ENCODE peak calls at places on chromosomes 5 and 9, in six cellular contexts. U, Q, R, L, T and G are unnamed samples.

GRCh38 chr5:91189480-91190332 is 193.4 kb downstream of the ARRDC3 start:
- DNase-seq in U (peak; percentile 58), Q (peak; percentile 45), R (no peak), L (no peak), T (no peak), G (no peak)

GRCh38 chr9:75950983-75951382 is 60.5 kb downstream of the PCSK5 start:
- DNase-seq in U (no peak), Q (no peak), R (no peak), L (no peak), T (no peak), G (no peak)

GRCh38 chr9:35748858-35749514 is at the start of the genes GBA2 and RGP1:
- DNase-seq in U (peak; percentile 87), Q (peak; percentile 71), R (peak; percentile 94), L (peak; percentile 93), T (peak; percentile 82), G (no peak)

GRCh38 chr9:136629879-136630661 is 32.6 kb upstream of the EGFL7 start:
- DNase-seq in U (no peak), Q (no peak), R (peak; percentile 79), L (peak; percentile 78), T (peak; percentile 57), G (no peak)

GRCh38 chr9:134624827-134625181 is 16.8 kb upstream of the COL5A1 start:
- DNase-seq in U (peak; percentile 19), Q (peak; percentile 20), R (no peak), L (peak; percentile 28), T (no peak), G (no peak)

GRCh38 chr5:64181440-64181839 is 15.8 kb downstream of the RNF180 start:
- DNase-seq in U (no peak), Q (no peak), R (no peak), L (no peak), T (no peak), G (no peak)

GRCh38 chr9:9913276-9913832 is 699.4 kb downstream of the PTPRD start:
- DNase-seq in U (no peak), Q (no peak), R (no peak), L (no peak), T (no peak), G (no peak)

GRCh38 chr5:157732130-157732783 is 1.0 kb downstream of the THG1L start:
- DNase-seq in U (no peak), Q (no peak), R (no peak), L (no peak), T (no peak), G (no peak)

GRCh38 chr9:112218908-112219307 is 43.8 kb upstream of the SUSD1 start:
- DNase-seq in U (no peak), Q (no peak), R (no peak), L (no peak), T (peak; percentile 71), G (no peak)

GRCh38 chr5:33774323-33774722 is 117.5 kb downstream of the ADAMTS12 start:
- DNase-seq in U (no peak), Q (no peak), R (no peak), L (no peak), T (no peak), G (no peak)

GRCh38 chr9:129126789-129127618 is 15.8 kb downstream of the PTPA start:
- DNase-seq in U (peak; percentile 9), Q (no peak), R (no peak), L (no peak), T (no peak), G (no peak)

GRCh38 chr5:75113354-75113753 is 61.0 kb upstream of the GCNT4 start:
- DNase-seq in U (no peak), Q (no peak), R (no peak), L (no peak), T (no peak), G (no peak)

GRCh38 chr5:52725065-52725746 is 62.5 kb upstream of the ITGA1 start:
- DNase-seq in U (no peak), Q (no peak), R (no peak), L (no peak), T (peak; percentile 30), G (no peak)

GRCh38 chr5:137737349-137738256 is 1.7 kb upstream of the KLHL3 start:
- DNase-seq in U (peak; percentile 62), Q (peak; percentile 32), R (no peak), L (no peak), T (peak; percentile 21), G (no peak)

GRCh38 chr5:74433255-74434123 is 207.0 kb downstream of the ENC1 start:
- DNase-seq in U (no peak), Q (no peak), R (no peak), L (no peak), T (peak; percentile 20), G (no peak)

GRCh38 chr9:3751125-3751758 is 225.4 kb upstream of the RFX3 start:
- DNase-seq in U (no peak), Q (peak; percentile 29), R (no peak), L (no peak), T (no peak), G (no peak)

GRCh38 chr5:19638461-19638860 is 349.5 kb downstream of the CDH18 start:
- DNase-seq in U (no peak), Q (no peak), R (no peak), L (no peak), T (no peak), G (no peak)

GRCh38 chr5:171762841-171763408 is 22.7 kb upstream of the SMIM23 start:
- DNase-seq in U (no peak), Q (no peak), R (no peak), L (no peak), T (no peak), G (no peak)

GRCh38 chr9:5850735-5851122 is 17.8 kb upstream of the ERMP1 start:
- DNase-seq in U (no peak), Q (no peak), R (no peak), L (no peak), T (no peak), G (no peak)

GRCh38 chr5:1298723-1299510 is 4.0 kb upstream of the TERT start:
- DNase-seq in U (no peak), Q (no peak), R (peak; percentile 10), L (peak; percentile 14), T (no peak), G (no peak)

GRCh38 chr9:36037580-36038169 is 962 bp downstream of the RECK start:
- DNase-seq in U (no peak), Q (no peak), R (no peak), L (no peak), T (no peak), G (no peak)

GRCh38 chr9:104090578-104090977 is 3.5 kb upstream of the SMC2 start:
- DNase-seq in U (no peak), Q (no peak), R (no peak), L (no peak), T (no peak), G (no peak)

DNA sequence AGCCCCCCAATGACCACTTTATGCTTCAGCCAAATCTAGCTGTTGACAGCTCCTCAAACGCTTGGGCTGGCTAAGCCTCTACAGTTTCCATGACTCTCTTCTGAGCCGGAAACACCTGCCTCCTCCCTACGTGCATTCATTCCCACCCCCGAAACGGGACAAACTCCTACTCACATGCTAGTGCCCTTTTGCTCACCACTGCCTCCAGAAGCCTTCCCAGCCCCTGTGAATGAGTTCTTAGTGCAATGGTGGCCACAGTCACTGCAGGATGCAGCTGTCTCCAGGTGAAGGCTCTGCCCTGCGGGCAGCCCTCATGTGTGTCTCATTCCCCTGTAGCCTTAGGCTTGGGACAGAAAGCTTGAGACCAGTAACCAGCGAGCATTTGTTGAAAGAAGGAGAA is 68.8 kb upstream of the DAB2IP start:
- DNase-seq in U (no peak), Q (no peak), R (no peak), L (no peak), T (no peak), G (no peak)
- H3K4me3 ChIP-seq in U (no peak overlapping the region), Q (no peak overlapping the region), R (no peak overlapping the region), L (no peak overlapping the region), T (no peak overlapping the region), G (no peak overlapping the region)

GRCh38 chr9:7259544-7260241 is 501.9 kb downstream of the KDM4C start:
- DNase-seq in U (no peak), Q (no peak), R (no peak), L (no peak), T (no peak), G (no peak)
- H3K4me3 ChIP-seq in U (no peak overlapping the region), Q (no peak overlapping the region), R (no peak overlapping the region), L (no peak overlapping the region), T (no peak overlapping the region), G (no peak overlapping the region)

GRCh38 chr5:127567026-127567768 is 49.8 kb downstream of the PRRC1 start:
- DNase-seq in U (no peak), Q (no peak), R (no peak), L (no peak), T (peak; percentile 47), G (no peak)
- H3K4me3 ChIP-seq in U (no peak overlapping the region), Q (no peak overlapping the region), R (no peak overlapping the region), L (no peak overlapping the region), T (no peak overlapping the region), G (no peak overlapping the region)

GRCh38 chr9:131290039-131290766 is 680 bp downstream of the PLPP7 start:
- DNase-seq in U (peak; percentile 39), Q (no peak), R (no peak), L (peak; percentile 45), T (no peak), G (no peak)
- H3K4me3 ChIP-seq in U (peak overlapping the region; percentile 47), Q (peak overlapping the region; percentile 60), R (no peak overlapping the region), L (peak overlapping the region; percentile 40), T (peak overlapping the region; percentile 43), G (no peak overlapping the region)

GRCh38 chr5:35618791-35619190 is 1.1 kb downstream of the SPEF2 start:
- DNase-seq in U (no peak), Q (no peak), R (no peak), L (no peak), T (no peak), G (no peak)
- H3K4me3 ChIP-seq in U (no peak overlapping the region), Q (no peak overlapping the region), R (no peak overlapping the region), L (no peak overlapping the region), T (no peak overlapping the region), G (no peak overlapping the region)

GRCh38 chr9:95504053-95504963 is 12.5 kb downstream of the PTCH1 start:
- DNase-seq in U (peak; percentile 39), Q (peak; percentile 58), R (peak; percentile 38), L (no peak), T (no peak), G (no peak)
- H3K4me3 ChIP-seq in U (no peak overlapping the region), Q (no peak overlapping the region), R (no peak overlapping the region), L (peak overlapping the region; percentile 79), T (peak overlapping the region; percentile 91), G (peak overlapping the region; percentile 88)

DNA sequence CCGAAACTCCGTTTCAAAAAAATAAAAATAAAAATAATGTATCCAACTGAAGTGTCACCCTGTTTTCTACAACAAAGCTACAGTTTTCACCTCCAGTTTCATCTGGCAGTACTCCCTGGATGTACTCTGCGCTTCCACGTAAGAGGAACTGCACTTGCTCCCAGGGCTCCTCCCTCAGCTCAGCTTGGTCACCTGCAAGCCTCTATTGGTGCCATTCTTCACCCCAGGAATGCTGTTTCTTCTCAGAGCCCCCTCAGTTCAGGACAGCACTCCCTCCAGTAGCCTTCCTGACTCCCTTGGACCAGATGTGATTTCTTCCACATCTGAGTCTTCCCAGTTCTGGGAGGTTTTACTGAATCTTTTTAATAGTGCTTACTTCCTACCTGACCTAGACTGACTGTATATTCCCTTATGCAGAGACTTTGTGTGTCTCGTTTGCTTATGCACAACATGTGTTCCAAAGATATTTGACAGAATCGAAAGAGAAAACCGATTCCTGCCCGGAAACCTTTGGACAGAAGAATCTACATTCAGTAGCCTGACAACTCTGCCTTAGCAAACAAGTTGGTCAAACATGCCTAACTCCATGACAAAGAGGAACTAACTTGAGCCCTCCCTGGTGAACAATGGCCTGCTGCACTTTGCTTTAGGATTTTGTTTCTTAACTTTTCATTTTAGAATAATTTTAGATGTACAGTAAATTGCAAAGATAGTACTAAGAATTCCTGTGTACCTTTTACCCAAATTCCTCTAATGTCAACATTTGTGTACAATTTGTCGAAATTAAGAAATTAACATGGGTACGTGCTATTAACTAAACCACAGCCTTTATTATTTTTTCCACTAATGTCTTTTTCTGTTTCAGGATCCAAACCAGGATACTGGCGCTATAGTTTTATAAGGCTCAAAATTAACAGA is 814 bp downstream of the CCDC125 start:
- DNase-seq in U (no peak), Q (no peak), R (peak; percentile 61), L (peak; percentile 62), T (no peak), G (no peak)
- H3K4me3 ChIP-seq in U (peak overlapping the region; percentile 38), Q (peak overlapping the region; percentile 57), R (peak overlapping the region; percentile 49), L (peak overlapping the region; percentile 74), T (peak overlapping the region; percentile 90), G (peak overlapping the region; percentile 76)